ENCODE peak calls at places on chromosomes 3 and 15, in seven cellular contexts. F is breast epithelium, E is nephron progenitor cell, C is HepG2, K is HL-60, R is body of pancreas, X is cardiac muscle cell. I is an unnamed sample.

GRCh38 chr3:150261958-150262357 is 146.1 kb upstream of the TSC22D2 start:
- DNase-seq in F (no peak), E (no peak), C (no peak), K (no peak), R (no peak), X (no peak), I (no peak)

GRCh38 chr15:57060799-57061198 is 142.4 kb downstream of the TCF12 start:
- DNase-seq in F (no peak), E (no peak), C (peak; percentile 75), K (no peak), R (no peak), X (no peak), I (no peak)

GRCh38 chr3:82423485-82423884 is 662.0 kb upstream of the GBE1 start:
- DNase-seq in F (no peak), E (no peak), C (no peak), K (no peak), R (no peak), X (no peak), I (no peak)

GRCh38 chr3:110773413-110773954 is 298.1 kb upstream of the NECTIN3 start:
- DNase-seq in F (no peak), E (no peak), C (peak; percentile 99), K (no peak), R (no peak), X (no peak), I (no peak)

GRCh38 chr15:68791431-68792283 is 29.0 kb downstream of the ANP32A start:
- DNase-seq in F (no peak), E (no peak), C (no peak), K (peak; percentile 52), R (no peak), X (no peak), I (peak; percentile 79)

GRCh38 chr3:190886945-190887344 is 24.5 kb upstream of the GMNC start:
- DNase-seq in F (no peak), E (no peak), C (no peak), K (peak; percentile 73), R (no peak), X (no peak), I (peak; percentile 17)

GRCh38 chr3:8069981-8070380 is 431.6 kb upstream of the LMCD1 start:
- DNase-seq in F (no peak), E (no peak), C (no peak), K (no peak), R (no peak), X (no peak), I (no peak)

GRCh38 chr15:80654299-80654698 is 40.8 kb upstream of the ABHD17C start:
- DNase-seq in F (no peak), E (no peak), C (no peak), K (no peak), R (no peak), X (no peak), I (no peak)

GRCh38 chr3:64687781-64688515 is at the start of gene ADAMTS9:
- DNase-seq in F (peak; percentile 51), E (peak; percentile 83), C (no peak), K (no peak), R (peak; percentile 60), X (peak; percentile 91), I (no peak)

GRCh38 chr15:72342385-72342784 is 22.4 kb upstream of the CELF6 start:
- DNase-seq in F (no peak), E (peak; percentile 32), C (peak; percentile 33), K (peak; percentile 59), R (peak; percentile 25), X (peak; percentile 40), I (no peak)

GRCh38 chr15:75045332-75046015 is 22.1 kb downstream of the PPCDC start:
- DNase-seq in F (no peak), E (no peak), C (no peak), K (no peak), R (no peak), X (no peak), I (peak; percentile 48)

GRCh38 chr15:75038948-75039533 is 15.7 kb downstream of the PPCDC start:
- DNase-seq in F (no peak), E (no peak), C (no peak), K (no peak), R (no peak), X (no peak), I (no peak)

GRCh38 chr15:75044258-75044878 is 21.0 kb downstream of the PPCDC start:
- DNase-seq in F (no peak), E (no peak), C (no peak), K (no peak), R (no peak), X (no peak), I (no peak)

GRCh38 chr15:75042730-75043508 is 19.5 kb downstream of the PPCDC start:
- DNase-seq in F (no peak), E (peak; percentile 46), C (peak; percentile 93), K (peak; percentile 100), R (peak; percentile 85), X (peak; percentile 90), I (peak; percentile 87)

DNA sequence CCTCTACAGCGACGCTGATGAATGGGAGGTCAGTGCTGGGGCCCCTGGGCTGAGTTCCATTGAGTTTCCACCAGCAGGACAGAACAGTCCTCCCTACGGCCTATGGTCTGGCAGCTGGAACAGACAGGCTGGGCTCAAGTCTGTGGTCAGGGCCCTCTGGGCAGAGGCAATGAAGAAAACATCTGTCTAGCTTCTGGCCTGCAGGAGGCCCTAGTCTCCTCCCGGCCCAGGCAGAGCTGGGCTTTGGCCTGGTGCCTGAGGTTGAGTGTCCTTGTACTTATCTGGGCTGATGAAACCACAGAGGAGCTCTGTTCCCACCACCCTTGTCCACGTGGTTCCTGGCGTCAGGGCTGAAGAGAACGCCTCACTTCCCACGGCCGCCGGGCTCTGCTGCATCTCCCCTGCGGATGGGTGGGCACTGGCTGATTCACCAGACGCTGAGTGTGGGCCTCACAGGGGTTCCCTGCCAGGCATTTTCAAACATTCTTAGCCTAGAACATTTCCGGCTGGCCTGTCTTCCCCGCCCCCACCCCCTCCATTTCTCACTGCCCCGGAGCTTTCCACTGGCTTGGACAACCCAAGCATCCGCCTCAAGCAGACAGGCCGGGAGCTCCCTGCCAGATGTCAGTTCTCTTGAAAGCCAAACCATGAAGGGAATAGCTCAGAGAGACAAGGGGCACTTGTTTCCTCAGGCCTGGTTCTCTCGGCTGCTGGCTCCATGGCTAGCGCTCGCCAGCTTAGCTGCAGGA is 20.3 kb downstream of the PPCDC start:
- DNase-seq in F (peak; percentile 77), E (no peak), C (peak; percentile 96), K (peak; percentile 92), R (peak; percentile 97), X (no peak), I (peak; percentile 67)
- TF ChIP-seq CTCF in F (peak; percentile 28), E (no peak), C (peak; percentile 91), K (peak; percentile 28), R (peak; percentile 65), X (peak; percentile 82), I (peak; percentile 43)

GRCh38 chr3:141076821-141077571 is 25.8 kb downstream of the SPSB4 start:
- DNase-seq in F (no peak), E (peak; percentile 81), C (no peak), K (peak; percentile 47), R (peak; percentile 62), X (peak; percentile 63), I (no peak)

GRCh38 chr3:141077631-141078030 is 26.5 kb downstream of the SPSB4 start:
- DNase-seq in F (no peak), E (no peak), C (no peak), K (no peak), R (no peak), X (no peak), I (no peak)

GRCh38 chr3:141074529-141074928 is 23.4 kb downstream of the SPSB4 start:
- DNase-seq in F (no peak), E (no peak), C (no peak), K (no peak), R (no peak), X (peak; percentile 54), I (no peak)

GRCh38 chr3:141078200-141078599 is 27.1 kb downstream of the SPSB4 start:
- DNase-seq in F (no peak), E (no peak), C (no peak), K (no peak), R (no peak), X (no peak), I (no peak)

DNA sequence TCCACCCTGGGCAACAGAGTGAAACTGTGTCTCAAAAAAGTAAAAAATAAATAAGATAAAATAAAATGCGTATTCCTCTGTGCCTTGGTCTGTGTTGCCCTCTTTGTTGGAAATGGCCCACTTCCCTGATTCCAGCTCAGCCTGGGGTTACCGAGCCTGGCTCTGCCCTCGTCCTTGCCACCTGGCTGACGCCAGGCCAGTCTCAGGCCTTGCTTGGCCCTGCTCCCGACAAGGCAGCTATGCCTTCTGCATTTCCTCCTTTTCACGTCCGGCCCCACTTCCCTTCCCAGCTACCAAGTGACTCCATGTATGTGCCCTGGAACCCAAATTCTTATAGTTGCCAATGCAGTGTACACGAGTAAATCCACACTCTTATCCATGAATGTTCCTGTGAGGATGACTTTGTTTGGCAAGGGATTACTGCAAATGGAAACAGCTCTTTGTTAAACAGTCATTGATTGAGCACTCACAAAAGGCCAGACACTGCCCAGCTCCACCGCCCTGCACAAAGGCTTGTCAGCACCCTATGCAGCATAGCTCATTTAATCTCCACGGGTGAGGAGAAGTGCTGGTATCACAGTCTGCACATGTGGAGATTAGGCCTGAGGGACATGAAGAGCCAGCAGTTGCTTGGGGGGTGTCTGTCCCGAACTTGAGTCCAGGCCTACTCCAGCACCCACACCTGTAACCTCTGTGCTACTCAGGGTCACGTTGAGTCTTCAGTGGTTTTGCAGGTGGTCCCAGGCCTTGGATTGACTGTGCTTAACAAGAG is 25.1 kb downstream of the SPSB4 start:
- DNase-seq in F (no peak), E (no peak), C (no peak), K (no peak), R (peak; percentile 88), X (peak; percentile 65), I (no peak)
- TF ChIP-seq CTCF in F (no peak), E (no peak), C (no peak), K (no peak), R (no peak), X (no peak), I (no peak)

GRCh38 chr15:58222698-58223097 is 84.5 kb downstream of the AQP9 start:
- DNase-seq in F (no peak), E (no peak), C (no peak), K (no peak), R (no peak), X (no peak), I (no peak)

GRCh38 chr15:58223432-58223831 is 85.3 kb downstream of the AQP9 start:
- DNase-seq in F (no peak), E (no peak), C (no peak), K (no peak), R (no peak), X (no peak), I (no peak)

GRCh38 chr15:58224068-58224467 is 85.9 kb downstream of the AQP9 start:
- DNase-seq in F (no peak), E (no peak), C (no peak), K (no peak), R (no peak), X (no peak), I (no peak)

GRCh38 chr15:58221591-58222241 is 83.5 kb downstream of the AQP9 start:
- DNase-seq in F (no peak), E (peak; percentile 22), C (peak; percentile 27), K (peak; percentile 36), R (peak; percentile 13), X (peak; percentile 13), I (peak; percentile 51)
- TF ChIP-seq CTCF in F (no peak), E (no peak), C (peak; percentile 82), K (peak; percentile 42), R (peak; percentile 22), X (peak; percentile 68), I (peak; percentile 66)

DNA sequence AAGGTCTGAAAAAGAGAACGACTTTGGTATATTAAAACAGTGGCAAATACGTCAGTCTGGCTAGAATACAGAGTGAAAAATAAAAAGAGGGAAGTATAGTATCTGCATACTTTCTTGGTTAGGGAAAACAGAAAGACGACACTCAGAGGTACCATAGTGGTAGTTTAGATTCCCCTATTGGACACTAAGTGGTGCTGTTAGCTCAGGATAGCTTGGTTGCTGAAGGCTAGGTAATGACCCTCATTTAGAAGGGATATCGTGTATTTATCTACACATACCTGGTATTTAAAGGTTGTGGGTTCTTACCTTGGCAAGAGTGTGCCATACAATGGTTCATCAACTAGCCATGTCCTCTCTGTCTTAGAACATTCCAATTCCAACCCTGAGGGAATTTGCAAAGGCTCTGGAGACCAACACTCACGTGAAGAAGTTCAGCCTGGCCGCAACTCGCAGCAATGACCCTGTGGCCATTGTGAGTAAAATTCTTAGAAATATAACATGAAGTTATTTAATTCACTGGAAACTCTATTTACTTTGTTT is 31.0 kb downstream of the TMOD2 start:
- DNase-seq in F (no peak), E (no peak), C (no peak), K (no peak), R (no peak), X (no peak), I (no peak)
- TF ChIP-seq CTCF in F (no peak), E (no peak), C (peak; percentile 76), K (peak; percentile 2), R (peak; percentile 9), X (peak; percentile 28), I (no peak)